ENCODE peak calls at places on chromosome 19, in five cellular contexts. One of them, this sample, is unnamed. For H3K4me1, the result is how much of the 10 kb centered on the place peaks cover.

GRCh38 chr19:34067861-34068271 is 104.4 kb upstream of the LSM14A start:
- DNase-seq in breast epithelium: no peak
- DNase-seq in lower lobe of right lung: no peak
- DNase-seq in spleen: no peak
- DNase-seq in right cardiac atrium: no peak
- DNase-seq in this sample: no peak

GRCh38 chr19:33427801-33428626 is 54.5 kb downstream of the CEBPG start:
- DNase-seq in right cardiac atrium: peak
- DNase-seq in spleen: peak
- DNase-seq in lower lobe of right lung: peak
- DNase-seq in breast epithelium: no peak
- DNase-seq in this sample: peak

GRCh38 chr19:56253737-56254136 is 18.8 kb upstream of the EDDM13 start:
- DNase-seq in right cardiac atrium: no peak
- DNase-seq in lower lobe of right lung: no peak
- DNase-seq in breast epithelium: no peak
- DNase-seq in spleen: no peak
- DNase-seq in this sample: no peak

GRCh38 chr19:58368561-58369360 is 6.2 kb upstream of the ZNF497 start:
- DNase-seq in right cardiac atrium: peak
- DNase-seq in lower lobe of right lung: no peak
- DNase-seq in breast epithelium: no peak
- DNase-seq in spleen: peak
- DNase-seq in this sample: no peak

GRCh38 chr19:29528350-29528945 is 2.7 kb downstream of the VSTM2B start:
- DNase-seq in spleen: peak
- DNase-seq in breast epithelium: peak
- DNase-seq in right cardiac atrium: peak
- DNase-seq in lower lobe of right lung: no peak
- DNase-seq in this sample: peak

GRCh38 chr19:19110410-19111137 is 27.7 kb downstream of the TMEM161A start:
- DNase-seq in breast epithelium: no peak
- DNase-seq in right cardiac atrium: peak
- DNase-seq in lower lobe of right lung: no peak
- DNase-seq in spleen: no peak
- DNase-seq in this sample: no peak

GRCh38 chr19:3095375-3096191 is 1.4 kb downstream of the GNA11 start:
- DNase-seq in lower lobe of right lung: no peak
- DNase-seq in spleen: peak
- DNase-seq in right cardiac atrium: peak
- DNase-seq in breast epithelium: no peak
- DNase-seq in this sample: peak

GRCh38 chr19:43674630-43674982 is 4.6 kb upstream of the PLAUR start:
- DNase-seq in lower lobe of right lung: no peak
- DNase-seq in breast epithelium: no peak
- DNase-seq in right cardiac atrium: no peak
- DNase-seq in spleen: no peak
- DNase-seq in this sample: no peak

GRCh38 chr19:3507371-3508120 is 1.4 kb downstream of the FZR1 start:
- DNase-seq in right cardiac atrium: no peak
- DNase-seq in breast epithelium: peak
- DNase-seq in lower lobe of right lung: no peak
- DNase-seq in spleen: peak
- DNase-seq in this sample: no peak

GRCh38 chr19:54266133-54266532 is 9.1 kb upstream of the LILRB5 start:
- DNase-seq in spleen: peak
- DNase-seq in lower lobe of right lung: peak
- DNase-seq in breast epithelium: peak
- DNase-seq in right cardiac atrium: peak
- DNase-seq in this sample: peak

GRCh38 chr19:55640577-55641375 is at the start of gene ZNF580:
- DNase-seq in right cardiac atrium: peak
- DNase-seq in breast epithelium: peak
- DNase-seq in spleen: peak
- DNase-seq in lower lobe of right lung: peak
- DNase-seq in this sample: peak

GRCh38 chr19:51150627-51151026 is 8.5 kb downstream of the SIGLEC7 start:
- DNase-seq in right cardiac atrium: no peak
- DNase-seq in lower lobe of right lung: no peak
- DNase-seq in breast epithelium: no peak
- DNase-seq in spleen: no peak
- DNase-seq in this sample: no peak

GRCh38 chr19:55484571-55485438 is at the start of gene NAT14:
- DNase-seq in right cardiac atrium: peak
- DNase-seq in breast epithelium: no peak
- DNase-seq in lower lobe of right lung: no peak
- DNase-seq in spleen: peak
- DNase-seq in this sample: peak

GRCh38 chr19:43519436-43520088 is 7.4 kb downstream of the ETHE1 start:
- DNase-seq in lower lobe of right lung: peak
- DNase-seq in breast epithelium: peak
- DNase-seq in right cardiac atrium: peak
- DNase-seq in spleen: peak
- DNase-seq in this sample: peak

GRCh38 chr19:40862785-40863184 is 12.5 kb upstream of the CYP2A6 start:
- DNase-seq in right cardiac atrium: no peak
- DNase-seq in spleen: no peak
- DNase-seq in lower lobe of right lung: no peak
- DNase-seq in breast epithelium: no peak
- DNase-seq in this sample: no peak

GRCh38 chr19:56348289-56348877 is 33.7 kb upstream of the ZSCAN5A start:
- DNase-seq in right cardiac atrium: no peak
- DNase-seq in spleen: no peak
- DNase-seq in lower lobe of right lung: no peak
- DNase-seq in breast epithelium: no peak
- DNase-seq in this sample: no peak

GRCh38 chr19:23526302-23526701 is 131.0 kb upstream of the ZNF91 start:
- DNase-seq in right cardiac atrium: no peak
- DNase-seq in breast epithelium: no peak
- DNase-seq in spleen: no peak
- DNase-seq in lower lobe of right lung: no peak
- DNase-seq in this sample: no peak

GRCh38 chr19:14507704-14508246 is 10.4 kb downstream of the DNAJB1 start:
- DNase-seq in lower lobe of right lung: peak
- DNase-seq in breast epithelium: no peak
- DNase-seq in spleen: no peak
- DNase-seq in right cardiac atrium: no peak
- DNase-seq in this sample: no peak

GRCh38 chr19:33344210-33344609 is 29.3 kb upstream of the CEBPG start:
- DNase-seq in breast epithelium: no peak
- DNase-seq in lower lobe of right lung: no peak
- DNase-seq in right cardiac atrium: no peak
- DNase-seq in spleen: no peak
- DNase-seq in this sample: no peak

GRCh38 chr19:13056052-13056660 is 46.5 kb downstream of the LYL1 start:
- DNase-seq in breast epithelium: peak
- DNase-seq in spleen: no peak
- DNase-seq in lower lobe of right lung: peak
- DNase-seq in right cardiac atrium: peak
- DNase-seq in this sample: peak

GRCh38 chr19:13055213-13056051 is 47.2 kb downstream of the LYL1 start:
- DNase-seq in lower lobe of right lung: peak
- DNase-seq in right cardiac atrium: peak
- DNase-seq in spleen: no peak
- DNase-seq in breast epithelium: peak
- DNase-seq in this sample: peak

GRCh38 chr19:13057147-13057572 is 45.5 kb downstream of the LYL1 start:
- DNase-seq in lower lobe of right lung: peak
- DNase-seq in right cardiac atrium: peak
- DNase-seq in breast epithelium: no peak
- DNase-seq in spleen: no peak
- DNase-seq in this sample: no peak

GRCh38 chr19:13058951-13059660 is 43.6 kb downstream of the LYL1 start:
- DNase-seq in right cardiac atrium: peak
- DNase-seq in breast epithelium: no peak
- DNase-seq in spleen: no peak
- DNase-seq in lower lobe of right lung: peak
- DNase-seq in this sample: no peak

DNA sequence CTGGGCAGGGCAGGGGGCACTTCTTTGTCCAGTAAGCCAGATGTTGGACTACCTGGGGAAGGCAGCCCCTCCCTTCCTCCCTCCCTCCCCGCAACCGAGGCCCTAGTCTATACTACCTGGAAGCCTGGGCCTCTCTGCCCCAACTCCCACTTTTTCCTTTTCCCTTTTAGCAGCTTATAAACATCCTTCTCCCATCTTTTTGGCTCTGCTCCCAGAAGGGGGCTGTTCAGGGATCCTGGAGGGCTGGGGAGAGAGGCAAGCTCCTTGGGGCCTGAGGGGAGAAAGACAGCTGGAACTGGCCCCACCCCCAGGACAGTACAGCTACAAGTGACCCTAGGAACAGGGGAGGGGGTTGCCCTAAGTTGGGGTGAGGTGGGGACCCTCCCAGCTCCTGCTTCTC is 44.9 kb downstream of the LYL1 start:
- DNase-seq in breast epithelium: no peak
- DNase-seq in right cardiac atrium: no peak
- DNase-seq in spleen: no peak
- DNase-seq in lower lobe of right lung: peak
- DNase-seq in this sample: no peak
- H3K4me1 ChIP-seq in breast epithelium: half or more
- H3K4me1 ChIP-seq in right cardiac atrium: half or more
- H3K4me1 ChIP-seq in spleen: under half
- H3K4me1 ChIP-seq in lower lobe of right lung: half or more
- H3K4me1 ChIP-seq in this sample: half or more

DNA sequence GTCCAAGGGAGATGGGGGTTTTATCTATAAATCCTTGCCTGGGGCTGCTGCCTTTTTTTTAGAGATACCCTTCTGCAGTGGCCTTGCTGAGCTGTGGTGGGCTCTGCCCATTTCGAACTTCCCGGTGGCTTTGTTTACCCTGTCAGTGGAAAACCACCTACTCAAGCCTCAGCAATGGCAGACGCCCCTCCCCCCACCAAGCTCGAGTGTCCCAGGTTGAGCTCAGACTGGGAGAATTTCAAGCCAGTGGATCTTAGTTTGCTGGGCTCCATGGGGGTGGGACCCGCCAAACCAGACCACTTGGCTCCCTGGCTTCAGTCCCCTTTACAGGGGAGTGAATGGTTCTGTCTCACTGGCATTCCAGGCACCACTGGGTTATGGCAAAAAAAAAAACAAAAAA is 21.6 kb downstream of the LGALS13 start:
- DNase-seq in spleen: no peak
- DNase-seq in breast epithelium: no peak
- DNase-seq in right cardiac atrium: no peak
- DNase-seq in lower lobe of right lung: no peak
- DNase-seq in this sample: no peak
- H3K4me1 ChIP-seq in spleen: under half
- H3K4me1 ChIP-seq in breast epithelium: under half
- H3K4me1 ChIP-seq in right cardiac atrium: under half
- H3K4me1 ChIP-seq in lower lobe of right lung: under half
- H3K4me1 ChIP-seq in this sample: under half

GRCh38 chr19:532578-533484 is 1.3 kb downstream of the CDC34 start:
- DNase-seq in spleen: peak
- DNase-seq in breast epithelium: peak
- DNase-seq in lower lobe of right lung: peak
- DNase-seq in right cardiac atrium: peak
- DNase-seq in this sample: peak
- H3K4me1 ChIP-seq in spleen: under half
- H3K4me1 ChIP-seq in breast epithelium: under half
- H3K4me1 ChIP-seq in lower lobe of right lung: under half
- H3K4me1 ChIP-seq in right cardiac atrium: under half
- H3K4me1 ChIP-seq in this sample: under half

GRCh38 chr19:39103151-39103550 is 19.0 kb downstream of the ACP7 start:
- DNase-seq in breast epithelium: no peak
- DNase-seq in lower lobe of right lung: no peak
- DNase-seq in right cardiac atrium: no peak
- DNase-seq in spleen: no peak
- DNase-seq in this sample: no peak

GRCh38 chr19:39098365-39099269 is 14.4 kb downstream of the ACP7 start:
- DNase-seq in lower lobe of right lung: no peak
- DNase-seq in right cardiac atrium: no peak
- DNase-seq in spleen: no peak
- DNase-seq in breast epithelium: no peak
- DNase-seq in this sample: no peak

GRCh38 chr19:39097721-39098120 is 13.6 kb downstream of the ACP7 start:
- DNase-seq in spleen: no peak
- DNase-seq in lower lobe of right lung: no peak
- DNase-seq in breast epithelium: no peak
- DNase-seq in right cardiac atrium: no peak
- DNase-seq in this sample: no peak

GRCh38 chr19:39099341-39099740 is 15.2 kb downstream of the ACP7 start:
- DNase-seq in breast epithelium: no peak
- DNase-seq in lower lobe of right lung: no peak
- DNase-seq in right cardiac atrium: no peak
- DNase-seq in spleen: no peak
- DNase-seq in this sample: no peak

DNA sequence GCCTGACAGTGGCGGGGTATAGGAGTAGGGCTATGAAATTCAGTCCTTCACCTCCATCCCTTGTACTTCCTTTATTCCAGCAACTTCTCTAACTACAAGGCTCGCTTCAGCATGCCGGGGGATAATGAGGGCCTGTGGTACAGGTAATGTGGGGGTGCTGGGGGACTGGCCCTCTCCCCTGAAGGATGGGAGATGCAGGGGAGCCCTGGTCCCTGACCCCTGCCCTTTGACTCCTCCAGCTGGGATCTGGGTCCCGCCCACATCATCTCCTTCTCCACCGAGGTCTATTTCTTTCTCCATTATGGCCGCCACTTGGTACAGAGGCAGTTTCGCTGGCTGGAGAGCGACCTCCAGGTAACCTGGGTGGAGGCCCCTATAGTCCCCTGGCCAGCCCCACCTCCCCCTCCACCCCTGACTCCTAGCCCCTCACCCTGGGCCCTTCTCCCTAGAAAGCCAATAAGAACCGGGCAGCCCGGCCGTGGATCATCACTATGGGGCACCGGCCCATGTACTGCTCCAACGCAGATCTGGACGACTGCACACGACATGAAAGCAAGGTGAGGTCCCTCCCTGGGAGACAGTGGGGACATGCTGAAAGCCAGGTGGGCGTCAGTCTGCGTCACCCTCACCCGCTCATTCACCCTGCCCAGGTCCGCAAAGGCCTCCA is 16.5 kb downstream of the ACP7 start:
- DNase-seq in lower lobe of right lung: no peak
- DNase-seq in spleen: peak
- DNase-seq in right cardiac atrium: no peak
- DNase-seq in breast epithelium: no peak
- DNase-seq in this sample: no peak
- H3K4me1 ChIP-seq in lower lobe of right lung: under half
- H3K4me1 ChIP-seq in spleen: under half
- H3K4me1 ChIP-seq in right cardiac atrium: under half
- H3K4me1 ChIP-seq in breast epithelium: under half
- H3K4me1 ChIP-seq in this sample: under half

GRCh38 chr19:47021536-47022139 is 2.0 kb downstream of the NPAS1 start:
- DNase-seq in breast epithelium: no peak
- DNase-seq in lower lobe of right lung: no peak
- DNase-seq in right cardiac atrium: no peak
- DNase-seq in spleen: peak
- DNase-seq in this sample: no peak
- H3K4me1 ChIP-seq in breast epithelium: under half
- H3K4me1 ChIP-seq in lower lobe of right lung: under half
- H3K4me1 ChIP-seq in right cardiac atrium: under half
- H3K4me1 ChIP-seq in spleen: under half
- H3K4me1 ChIP-seq in this sample: under half

This sample was measured in upper lobe of right lung.